ENCODE peak calls at places on chromosomes 6 and 20, in four cellular contexts. W is gastrocnemius medialis, H is AG10803, B is neural progenitor cell. C is an unnamed sample.
A peak's percentile ranks its signal among the peaks of the same experiment; 100 is the strongest.

GRCh38 chr6:71852951-71853350 is 33.4 kb upstream of the RIMS1 start:
- DNase-seq in W (no peak), B (no peak), H (peak; percentile 58), C (no peak)

GRCh38 chr6:155528982-155529453 is 73.4 kb upstream of the NOX3 start:
- DNase-seq in B (no peak), W (peak; percentile 63), H (peak; percentile 90), C (no peak)

GRCh38 chr6:33208089-33208967 is at the start of gene RING1:
- DNase-seq in W (peak; percentile 75), B (peak; percentile 91), H (peak; percentile 76), C (peak; percentile 95)

GRCh38 chr6:109768485-109768884 is 77.4 kb downstream of the FIG4 start:
- DNase-seq in H (peak; percentile 69), B (no peak), W (no peak), C (no peak)

GRCh38 chr6:44804546-44804945 is 417.0 kb downstream of the CDC5L start:
- DNase-seq in W (no peak), H (no peak), B (no peak), C (no peak)

GRCh38 chr6:135633573-135633972 is 136.0 kb upstream of the AHI1 start:
- DNase-seq in W (no peak), H (no peak), B (no peak), C (no peak)

GRCh38 chr6:12392490-12392889 is 102.3 kb downstream of the EDN1 start:
- DNase-seq in W (no peak), B (no peak), H (peak; percentile 12), C (no peak)

GRCh38 chr20:38222231-38222922 is 38.2 kb downstream of the KIAA1755 start:
- DNase-seq in B (peak; percentile 83), W (no peak), H (peak; percentile 42), C (no peak)

GRCh38 chr6:43776115-43776798 is 6.2 kb downstream of the VEGFA start:
- DNase-seq in B (no peak), H (no peak), W (no peak), C (no peak)

GRCh38 chr6:80543598-80544181 is 437.2 kb downstream of the BCKDHB start:
- DNase-seq in H (peak; percentile 53), B (no peak), W (no peak), C (no peak)

GRCh38 chr20:45944151-45944964 is 9.9 kb downstream of the PCIF1 start:
- DNase-seq in B (no peak), W (no peak), H (peak; percentile 31), C (no peak)

DNA sequence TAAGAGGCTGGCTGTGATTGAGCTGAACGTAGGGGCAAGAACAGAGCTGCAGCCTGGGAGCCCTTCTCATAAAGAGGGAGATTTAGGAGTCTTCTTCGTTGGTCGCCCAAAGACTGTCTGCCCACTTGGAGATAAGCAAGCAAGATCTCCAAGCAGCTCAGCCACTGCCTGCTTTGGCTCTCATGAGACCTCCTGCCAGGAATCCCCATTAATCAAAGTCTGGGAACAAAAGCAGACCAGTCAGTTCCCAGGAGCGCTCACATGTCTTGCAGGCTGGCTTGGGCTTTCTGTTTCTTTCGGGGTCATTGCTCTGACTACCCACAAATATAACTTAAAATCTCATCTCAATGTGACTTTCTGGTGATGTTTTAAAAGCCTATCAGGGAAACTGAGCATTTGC is 2.4 kb upstream of the ANKRD6 start:
- DNase-seq in W (no peak), B (peak; percentile 55), H (no peak), C (no peak)
- TF ChIP-seq CTCF in W (no peak), B (no peak), H (no peak), C (no peak)

DNA sequence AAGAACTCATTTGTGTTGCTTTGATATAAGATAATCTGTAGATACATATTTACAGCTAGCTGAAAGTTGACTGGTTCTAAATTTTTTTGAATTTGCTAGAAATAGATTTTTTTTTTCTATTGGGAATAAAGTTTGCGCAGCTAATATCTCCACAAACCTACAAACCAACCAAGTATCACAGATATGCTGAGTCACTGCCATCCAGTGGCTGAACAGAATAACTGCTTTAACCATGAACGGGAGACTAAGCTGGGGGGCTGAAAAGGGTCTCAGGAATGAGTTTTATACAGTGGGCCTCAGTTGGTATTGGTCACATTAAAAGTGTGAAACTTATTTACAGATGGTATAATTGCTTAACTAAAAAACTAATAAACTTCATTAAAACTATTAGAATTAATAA is 326.7 kb upstream of the CNR1 start:
- DNase-seq in H (peak; percentile 46), W (no peak), B (peak; percentile 17), C (no peak)
- TF ChIP-seq CTCF in H (peak; percentile 68), W (peak; percentile 22), B (peak; percentile 53), C (peak; percentile 30)

GRCh38 chr6:41366150-41366549 is 30.7 kb downstream of the NCR2 start:
- DNase-seq in B (no peak), W (no peak), H (no peak), C (no peak)
- TF ChIP-seq CTCF in B (no peak), W (no peak), H (no peak), C (no peak)

GRCh38 chr20:35311409-35311808 is 19.2 kb upstream of the FAM83C start:
- DNase-seq in H (no peak), W (no peak), B (no peak), C (no peak)
- TF ChIP-seq CTCF in H (no peak), W (no peak), B (no peak), C (no peak)

GRCh38 chr20:31517373-31517772 is 3.1 kb downstream of the HM13 start:
- DNase-seq in W (peak; percentile 56), B (peak; percentile 49), H (peak; percentile 64), C (no peak)
- TF ChIP-seq CTCF in W (no peak), B (peak; percentile 28), H (peak; percentile 55), C (peak; percentile 17)

DNA sequence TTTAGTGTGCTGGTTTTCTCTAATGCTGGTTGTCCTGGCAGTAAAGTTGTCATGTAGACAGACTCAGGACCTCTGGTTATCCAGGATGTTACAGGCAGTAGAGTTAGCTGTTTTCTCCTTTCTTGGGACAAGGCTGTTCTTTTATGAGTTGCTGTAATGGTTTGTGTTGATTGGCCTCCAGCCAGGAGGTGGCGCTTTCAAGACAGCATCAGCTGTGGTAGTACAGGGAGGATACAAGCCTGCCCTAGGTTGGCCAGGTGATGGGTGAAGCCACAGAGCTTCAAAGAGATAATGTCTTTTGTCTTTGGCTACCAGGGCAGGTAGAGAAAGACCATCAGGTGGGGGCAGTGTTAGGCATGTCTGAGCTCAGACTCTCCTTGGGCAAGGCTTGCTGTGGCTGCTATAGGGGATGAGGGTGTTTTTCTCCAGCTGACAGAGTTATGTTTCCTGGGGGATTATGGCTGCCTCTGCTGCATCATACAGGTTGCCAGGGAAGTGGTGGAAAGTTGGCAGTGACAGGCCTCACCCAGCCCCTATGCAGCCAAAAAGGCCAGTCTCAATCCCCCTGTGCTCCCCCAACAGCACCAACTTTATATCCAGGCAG is 127.2 kb upstream of the TAB2 start:
- DNase-seq in W (no peak), H (no peak), B (peak; percentile 11), C (no peak)
- TF ChIP-seq CTCF in W (no peak), H (no peak), B (peak; percentile 46), C (no peak)

GRCh38 chr6:2117447-2117846 is 128.0 kb downstream of the GMDS start:
- DNase-seq in B (no peak), H (no peak), W (no peak), C (no peak)

GRCh38 chr6:2124260-2124709 is 121.1 kb downstream of the GMDS start:
- DNase-seq in B (no peak), H (no peak), W (no peak), C (no peak)

GRCh38 chr6:2118136-2118535 is 127.3 kb downstream of the GMDS start:
- DNase-seq in W (no peak), B (no peak), H (no peak), C (no peak)

GRCh38 chr6:2119275-2119674 is 126.1 kb downstream of the GMDS start:
- DNase-seq in H (no peak), B (no peak), W (no peak), C (no peak)

GRCh38 chr6:2120912-2121311 is 124.5 kb downstream of the GMDS start:
- DNase-seq in H (no peak), B (no peak), W (no peak), C (no peak)
- TF ChIP-seq CTCF in H (no peak), B (no peak), W (no peak), C (no peak)

C was measured in osteocyte.